ENCODE peak calls at places on chromosomes 11 and 22, in six cellular contexts. X is NCI-H2227 treated with DMSO at 0.1 percent for 48 hours; R is hepatocyte; C is CD4-positive, alpha-beta memory T cell; L is heart left ventricle; V is Ammon's horn. S is an unnamed sample.

GRCh38 chr11:10456519-10456918 is 1.5 kb downstream of the AMPD3 start:
- DNase-seq in L (no peak), R (no peak), C (no peak), V (peak), X (no peak), S (no peak)

GRCh38 chr11:2704896-2705606 is 5.3 kb upstream of the KCNQ1OT1 start:
- DNase-seq in V (no peak), C (no peak), L (no peak), X (no peak), R (no peak), S (no peak)

GRCh38 chr22:32764330-32765116 is 37.0 kb upstream of the TIMP3 start:
- DNase-seq in V (peak), X (no peak), C (no peak), R (peak), L (peak), S (no peak)

GRCh38 chr11:1167256-1167655 is 9.5 kb downstream of the MUC5AC start:
- DNase-seq in L (no peak), X (no peak), V (no peak), C (no peak), R (no peak), S (no peak)

GRCh38 chr22:27668828-27669797 is 132.4 kb downstream of the MN1 start:
- DNase-seq in X (no peak), V (no peak), L (peak), R (peak), C (no peak), S (no peak)

GRCh38 chr22:24525416-24526037 is 29.4 kb downstream of the GUCD1 start:
- DNase-seq in V (peak), L (peak), C (peak), X (no peak), R (peak), S (peak)

GRCh38 chr11:13868710-13869403 is 93.7 kb upstream of the SPON1 start:
- DNase-seq in V (no peak), R (no peak), C (peak), L (no peak), X (no peak), S (peak)

GRCh38 chr11:63663809-63664208 is 7.4 kb downstream of the ATL3 start:
- DNase-seq in V (no peak), X (no peak), L (no peak), R (no peak), C (no peak), S (no peak)

GRCh38 chr11:117187799-117188481 is 9.4 kb downstream of the SIDT2 start:
- DNase-seq in R (no peak), X (peak), V (no peak), C (no peak), L (no peak), S (no peak)

GRCh38 chr11:95341246-95341645 is 110.2 kb upstream of the SESN3 start:
- DNase-seq in L (no peak), V (no peak), X (no peak), C (no peak), R (no peak), S (no peak)

S was measured in naive thymus-derived CD4-positive, alpha-beta T cell.